ENCODE peak calls at places on chromosomes 6 and 20, in nine cellular contexts. S is vagina; L is Calu3; Z is adipocyte; P is endothelial cell; N is substantia nigra; D is activated CD4-positive, CD25-positive, alpha-beta regulatory T cell treated with anti-CD3 and anti-CD28 coated beads, Interleukin-2, amount 50 U/mL, for 16 hours; Y is heart left ventricle; M is LHCN-M2. F is an unnamed sample.

GRCh38 chr20:6940052-6940451 is 172.6 kb downstream of the BMP2 start:
- DNase-seq in S (no peak), L (no peak), Z (no peak), P (peak), N (no peak), D (no peak), Y (no peak), M (no peak), F (no peak)

GRCh38 chr6:17101422-17102257 is at the start of gene STMND1:
- DNase-seq in S (no peak), L (peak), Z (peak), P (no peak), N (peak), D (no peak), Y (no peak), M (no peak), F (no peak)

GRCh38 chr6:43093361-43094289 is 17.5 kb downstream of the PTK7 start:
- DNase-seq in S (no peak), L (peak), Z (peak), P (no peak), N (no peak), D (no peak), Y (no peak), M (peak), F (no peak)

GRCh38 chr6:135280375-135281136 is 99.4 kb downstream of the MYB start:
- DNase-seq in S (no peak), L (no peak), Z (peak), P (no peak), N (no peak), D (no peak), Y (no peak), M (peak), F (peak)

GRCh38 chr20:31722388-31723281 is at the start of gene BCL2L1:
- DNase-seq in S (no peak), L (peak), Z (peak), P (peak), N (peak), D (peak), Y (peak), M (peak), F (peak)

GRCh38 chr6:158353851-158354508 is 41.7 kb downstream of the TULP4 start:
- DNase-seq in S (no peak), L (no peak), Z (peak), P (no peak), N (no peak), D (no peak), Y (no peak), M (peak), F (no peak)

GRCh38 chr6:112109267-112109666 is 21.9 kb downstream of the FAM229B start:
- DNase-seq in S (no peak), L (no peak), Z (no peak), P (no peak), N (peak), D (no peak), Y (peak), M (peak), F (peak)

GRCh38 chr6:130020106-130020851 is 1.9 kb downstream of the L3MBTL3 start:
- DNase-seq in S (no peak), L (peak), Z (peak), P (peak), N (peak), D (no peak), Y (no peak), M (no peak), F (peak)

GRCh38 chr6:35727206-35727934 is 9.5 kb upstream of the ARMC12 start:
- DNase-seq in S (no peak), L (peak), Z (peak), P (peak), N (peak), D (no peak), Y (peak), M (peak), F (peak)

GRCh38 chr6:167714166-167714565 is 112.5 kb upstream of the AFDN start:
- DNase-seq in S (no peak), L (no peak), Z (no peak), P (no peak), N (no peak), D (no peak), Y (no peak), M (no peak), F (no peak)

GRCh38 chr20:38931984-38932383 is 5.8 kb downstream of the FAM83D start:
- DNase-seq in S (no peak), L (no peak), Z (no peak), P (no peak), N (no peak), D (no peak), Y (no peak), M (no peak), F (no peak)

GRCh38 chr6:57305754-57306153 is 11.7 kb upstream of the PRIM2 start:
- DNase-seq in S (no peak), L (no peak), Z (peak), P (no peak), N (no peak), D (no peak), Y (no peak), M (peak), F (no peak)

GRCh38 chr20:38751360-38751976 is 3.2 kb downstream of the ACTR5 start:
- DNase-seq in S (no peak), L (peak), Z (peak), P (peak), N (peak), D (no peak), Y (no peak), M (no peak), F (no peak)

GRCh38 chr6:13513606-13514502 is 26.5 kb upstream of the GFOD1 start:
- DNase-seq in S (no peak), L (no peak), Z (no peak), P (no peak), N (no peak), D (no peak), Y (no peak), M (peak), F (no peak)

GRCh38 chr20:22763257-22763906 is 179.0 kb upstream of the FOXA2 start:
- DNase-seq in S (no peak), L (no peak), Z (peak), P (no peak), N (no peak), D (no peak), Y (peak), M (peak), F (no peak)

GRCh38 chr6:16158943-16159557 is 30.2 kb downstream of the MYLIP start:
- DNase-seq in S (no peak), L (no peak), Z (no peak), P (no peak), N (peak), D (no peak), Y (no peak), M (no peak), F (peak)

GRCh38 chr20:47577271-47577670 is 75.6 kb downstream of the NCOA3 start:
- DNase-seq in S (no peak), L (no peak), Z (no peak), P (no peak), N (no peak), D (no peak), Y (no peak), M (no peak), F (no peak)

GRCh38 chr6:128482642-128483041 is 37.8 kb downstream of the PTPRK start:
- DNase-seq in S (no peak), L (no peak), Z (no peak), P (no peak), N (no peak), D (no peak), Y (no peak), M (peak), F (no peak)

GRCh38 chr20:17226410-17227198 is at the start of gene PCSK2:
- DNase-seq in S (no peak), L (no peak), Z (peak), P (peak), N (peak), D (no peak), Y (peak), M (peak), F (peak)

GRCh38 chr20:56323656-56324055 is 35.1 kb upstream of the FAM210B start:
- DNase-seq in S (no peak), L (no peak), Z (no peak), P (no peak), N (no peak), D (no peak), Y (no peak), M (no peak), F (no peak)

GRCh38 chr6:96967957-96968871 is 43.7 kb downstream of the KLHL32 start:
- DNase-seq in S (no peak), L (no peak), Z (no peak), P (no peak), N (no peak), D (no peak), Y (no peak), M (no peak), F (no peak)

GRCh38 chr20:41686961-41687360 is 68.8 kb upstream of the CHD6 start:
- DNase-seq in S (no peak), L (no peak), Z (no peak), P (no peak), N (no peak), D (no peak), Y (no peak), M (no peak), F (no peak)

GRCh38 chr6:43702522-43703440 is 15.2 kb upstream of the MRPS18A start:
- DNase-seq in S (no peak), L (peak), Z (peak), P (peak), N (no peak), D (no peak), Y (peak), M (peak), F (no peak)

GRCh38 chr20:50015636-50015992 is 32.8 kb downstream of the SNAI1 start:
- DNase-seq in S (no peak), L (no peak), Z (no peak), P (no peak), N (no peak), D (no peak), Y (no peak), M (no peak), F (no peak)

GRCh38 chr20:13995841-13996240 is 525 bp downstream of the MACROD2 start:
- DNase-seq in S (no peak), L (peak), Z (peak), P (peak), N (no peak), D (no peak), Y (peak), M (no peak), F (peak)

GRCh38 chr6:25312703-25313102 is 33.5 kb downstream of the CARMIL1 start:
- DNase-seq in S (no peak), L (peak), Z (peak), P (no peak), N (no peak), D (no peak), Y (no peak), M (peak), F (no peak)

GRCh38 chr20:56752274-56752673 is 123.2 kb downstream of the TFAP2C start:
- DNase-seq in S (no peak), L (no peak), Z (peak), P (no peak), N (no peak), D (no peak), Y (no peak), M (no peak), F (no peak)

GRCh38 chr20:38152175-38153010 is 12.7 kb downstream of the TGM2 start:
- DNase-seq in S (no peak), L (peak), Z (peak), P (no peak), N (no peak), D (no peak), Y (peak), M (peak), F (no peak)

GRCh38 chr6:129502261-129502660 is 207.7 kb downstream of the ARHGAP18 start:
- DNase-seq in S (no peak), L (no peak), Z (no peak), P (no peak), N (no peak), D (no peak), Y (no peak), M (no peak), F (no peak)

GRCh38 chr20:19907326-19908056 is 109.7 kb upstream of the NAA20 start:
- DNase-seq in S (no peak), L (no peak), Z (no peak), P (no peak), N (peak), D (no peak), Y (peak), M (no peak), F (no peak)

GRCh38 chr6:76555090-76555489 is 482.6 kb upstream of the IMPG1 start:
- DNase-seq in S (no peak), L (no peak), Z (no peak), P (no peak), N (no peak), D (no peak), Y (no peak), M (no peak), F (no peak)

GRCh38 chr6:69584536-69584912 is 212.3 kb downstream of the LMBRD1 start:
- DNase-seq in S (no peak), L (no peak), Z (peak), P (no peak), N (no peak), D (no peak), Y (no peak), M (peak), F (no peak)

GRCh38 chr6:41427642-41428401 is 92.4 kb downstream of the NCR2 start:
- DNase-seq in S (no peak), L (peak), Z (peak), P (peak), N (peak), D (no peak), Y (peak), M (no peak), F (no peak)

GRCh38 chr20:23049201-23049932 is at the start of gene THBD:
- DNase-seq in S (no peak), L (peak), Z (peak), P (peak), N (no peak), D (no peak), Y (peak), M (peak), F (no peak)

GRCh38 chr20:31712564-31713311 is 9.9 kb downstream of the BCL2L1 start:
- DNase-seq in S (no peak), L (peak), Z (peak), P (no peak), N (peak), D (no peak), Y (peak), M (peak), F (peak)

GRCh38 chr6:93424303-93425064 is 5.1 kb upstream of the EPHA7 start:
- DNase-seq in S (no peak), L (no peak), Z (peak), P (peak), N (no peak), D (no peak), Y (no peak), M (no peak), F (no peak)

GRCh38 chr6:158834675-158835385 is 15.7 kb upstream of the EZR start:
- DNase-seq in S (no peak), L (no peak), Z (no peak), P (no peak), N (no peak), D (no peak), Y (no peak), M (no peak), F (no peak)

GRCh38 chr6:129320892-129321291 is 389.1 kb downstream of the ARHGAP18 start:
- DNase-seq in S (no peak), L (no peak), Z (peak), P (no peak), N (no peak), D (no peak), Y (no peak), M (no peak), F (no peak)

GRCh38 chr6:148818939-148819575 is 72.2 kb downstream of the UST start:
- DNase-seq in S (no peak), L (no peak), Z (peak), P (no peak), N (no peak), D (no peak), Y (no peak), M (peak), F (no peak)